ENCODE peak calls at places on chromosomes 5 and 9, in seven cellular contexts. One of them, this sample, is unnamed.

GRCh38 chr9:8052991-8053390 is 253.4 kb upstream of the DMAC1 start:
- DNase-seq in esophagus squamous epithelium: no peak
- DNase-seq in fibroblast of pulmonary artery: no peak
- DNase-seq in heart left ventricle: no peak
- DNase-seq in tibial artery: no peak
- DNase-seq in fibroblast of lung: no peak
- DNase-seq in foreskin fibroblast: no peak
- DNase-seq in this sample: no peak

GRCh38 chr9:89639367-89639795 is 34.6 kb downstream of the GADD45G start:
- DNase-seq in esophagus squamous epithelium: no peak
- DNase-seq in fibroblast of pulmonary artery: no peak
- DNase-seq in heart left ventricle: peak
- DNase-seq in tibial artery: peak
- DNase-seq in fibroblast of lung: no peak
- DNase-seq in foreskin fibroblast: no peak
- DNase-seq in this sample: peak

GRCh38 chr5:93243481-93243880 is 337.5 kb downstream of the NR2F1-AS1 start:
- DNase-seq in esophagus squamous epithelium: no peak
- DNase-seq in fibroblast of pulmonary artery: no peak
- DNase-seq in heart left ventricle: no peak
- DNase-seq in tibial artery: no peak
- DNase-seq in fibroblast of lung: no peak
- DNase-seq in foreskin fibroblast: no peak
- DNase-seq in this sample: no peak

GRCh38 chr9:93614830-93615468 is 38.6 kb downstream of the PHF2 start:
- DNase-seq in esophagus squamous epithelium: no peak
- DNase-seq in fibroblast of pulmonary artery: no peak
- DNase-seq in heart left ventricle: no peak
- DNase-seq in tibial artery: no peak
- DNase-seq in fibroblast of lung: no peak
- DNase-seq in foreskin fibroblast: no peak
- DNase-seq in this sample: no peak

GRCh38 chr9:97504381-97505216 is 3.1 kb downstream of the TMOD1 start:
- DNase-seq in esophagus squamous epithelium: no peak
- DNase-seq in fibroblast of pulmonary artery: no peak
- DNase-seq in heart left ventricle: no peak
- DNase-seq in tibial artery: no peak
- DNase-seq in fibroblast of lung: peak
- DNase-seq in foreskin fibroblast: no peak
- DNase-seq in this sample: peak

GRCh38 chr9:130299785-130300615 is 34.4 kb downstream of the HMCN2 start:
- DNase-seq in esophagus squamous epithelium: no peak
- DNase-seq in fibroblast of pulmonary artery: no peak
- DNase-seq in heart left ventricle: no peak
- DNase-seq in tibial artery: no peak
- DNase-seq in fibroblast of lung: no peak
- DNase-seq in foreskin fibroblast: peak
- DNase-seq in this sample: no peak

GRCh38 chr5:51187953-51188591 is 195.2 kb upstream of the ISL1 start:
- DNase-seq in esophagus squamous epithelium: no peak
- DNase-seq in fibroblast of pulmonary artery: no peak
- DNase-seq in heart left ventricle: no peak
- DNase-seq in tibial artery: no peak
- DNase-seq in fibroblast of lung: no peak
- DNase-seq in foreskin fibroblast: no peak
- DNase-seq in this sample: no peak

GRCh38 chr9:96056221-96056620 is 180.7 kb downstream of the ERCC6L2 start:
- DNase-seq in esophagus squamous epithelium: no peak
- DNase-seq in fibroblast of pulmonary artery: no peak
- DNase-seq in heart left ventricle: no peak
- DNase-seq in tibial artery: no peak
- DNase-seq in fibroblast of lung: peak
- DNase-seq in foreskin fibroblast: peak
- DNase-seq in this sample: no peak

GRCh38 chr5:159359408-159359807 is 29.1 kb upstream of the IL12B start:
- DNase-seq in esophagus squamous epithelium: no peak
- DNase-seq in fibroblast of pulmonary artery: no peak
- DNase-seq in heart left ventricle: no peak
- DNase-seq in tibial artery: no peak
- DNase-seq in fibroblast of lung: no peak
- DNase-seq in foreskin fibroblast: no peak
- DNase-seq in this sample: no peak

GRCh38 chr5:10301842-10302610 is 5.7 kb downstream of the CMBL start:
- DNase-seq in esophagus squamous epithelium: no peak
- DNase-seq in fibroblast of pulmonary artery: no peak
- DNase-seq in heart left ventricle: peak
- DNase-seq in tibial artery: no peak
- DNase-seq in fibroblast of lung: no peak
- DNase-seq in foreskin fibroblast: no peak
- DNase-seq in this sample: peak

GRCh38 chr9:105681724-105682123 is 12.6 kb upstream of the TMEM38B start:
- DNase-seq in esophagus squamous epithelium: no peak
- DNase-seq in fibroblast of pulmonary artery: peak
- DNase-seq in heart left ventricle: no peak
- DNase-seq in tibial artery: no peak
- DNase-seq in fibroblast of lung: peak
- DNase-seq in foreskin fibroblast: peak
- DNase-seq in this sample: peak

GRCh38 chr5:39638803-39639202 is 214.0 kb upstream of the DAB2 start:
- DNase-seq in esophagus squamous epithelium: no peak
- DNase-seq in fibroblast of pulmonary artery: no peak
- DNase-seq in heart left ventricle: no peak
- DNase-seq in tibial artery: no peak
- DNase-seq in fibroblast of lung: no peak
- DNase-seq in foreskin fibroblast: peak
- DNase-seq in this sample: no peak

GRCh38 chr5:61931236-61931635 is 374.8 kb upstream of the KIF2A start:
- DNase-seq in esophagus squamous epithelium: no peak
- DNase-seq in fibroblast of pulmonary artery: no peak
- DNase-seq in heart left ventricle: no peak
- DNase-seq in tibial artery: no peak
- DNase-seq in fibroblast of lung: no peak
- DNase-seq in foreskin fibroblast: no peak
- DNase-seq in this sample: no peak

GRCh38 chr5:40284863-40285262 is 394.9 kb upstream of the PTGER4 start:
- DNase-seq in esophagus squamous epithelium: no peak
- DNase-seq in fibroblast of pulmonary artery: no peak
- DNase-seq in heart left ventricle: no peak
- DNase-seq in tibial artery: no peak
- DNase-seq in fibroblast of lung: no peak
- DNase-seq in foreskin fibroblast: no peak
- DNase-seq in this sample: no peak

GRCh38 chr9:133357656-133358055 is 1.3 kb downstream of the SURF2 start:
- DNase-seq in esophagus squamous epithelium: no peak
- DNase-seq in fibroblast of pulmonary artery: no peak
- DNase-seq in heart left ventricle: no peak
- DNase-seq in tibial artery: no peak
- DNase-seq in fibroblast of lung: no peak
- DNase-seq in foreskin fibroblast: no peak
- DNase-seq in this sample: no peak

GRCh38 chr9:106675780-106676179 is 187.2 kb upstream of the ZNF462 start:
- DNase-seq in esophagus squamous epithelium: no peak
- DNase-seq in fibroblast of pulmonary artery: no peak
- DNase-seq in heart left ventricle: peak
- DNase-seq in tibial artery: no peak
- DNase-seq in fibroblast of lung: no peak
- DNase-seq in foreskin fibroblast: no peak
- DNase-seq in this sample: no peak

GRCh38 chr5:139146809-139147742 is 51.1 kb downstream of the SIL1 start:
- DNase-seq in esophagus squamous epithelium: no peak
- DNase-seq in fibroblast of pulmonary artery: no peak
- DNase-seq in heart left ventricle: no peak
- DNase-seq in tibial artery: no peak
- DNase-seq in fibroblast of lung: no peak
- DNase-seq in foreskin fibroblast: no peak
- DNase-seq in this sample: no peak

GRCh38 chr5:3509290-3509689 is 86.3 kb upstream of the IRX1 start:
- DNase-seq in esophagus squamous epithelium: no peak
- DNase-seq in fibroblast of pulmonary artery: no peak
- DNase-seq in heart left ventricle: no peak
- DNase-seq in tibial artery: no peak
- DNase-seq in fibroblast of lung: no peak
- DNase-seq in foreskin fibroblast: no peak
- DNase-seq in this sample: no peak
- TF ChIP-seq CTCF in esophagus squamous epithelium: no peak
- TF ChIP-seq CTCF in fibroblast of pulmonary artery: no peak
- TF ChIP-seq CTCF in heart left ventricle: no peak
- TF ChIP-seq CTCF in tibial artery: no peak
- TF ChIP-seq CTCF in fibroblast of lung: no peak
- TF ChIP-seq CTCF in foreskin fibroblast: no peak
- TF ChIP-seq CTCF in this sample: no peak

GRCh38 chr5:169003721-169004481 is 297.0 kb downstream of the SLIT3 start:
- DNase-seq in esophagus squamous epithelium: no peak
- DNase-seq in fibroblast of pulmonary artery: no peak
- DNase-seq in heart left ventricle: no peak
- DNase-seq in tibial artery: no peak
- DNase-seq in fibroblast of lung: no peak
- DNase-seq in foreskin fibroblast: no peak
- DNase-seq in this sample: no peak
- TF ChIP-seq CTCF in esophagus squamous epithelium: no peak
- TF ChIP-seq CTCF in fibroblast of pulmonary artery: peak
- TF ChIP-seq CTCF in heart left ventricle: no peak
- TF ChIP-seq CTCF in tibial artery: peak
- TF ChIP-seq CTCF in fibroblast of lung: no peak
- TF ChIP-seq CTCF in foreskin fibroblast: peak
- TF ChIP-seq CTCF in this sample: peak

DNA sequence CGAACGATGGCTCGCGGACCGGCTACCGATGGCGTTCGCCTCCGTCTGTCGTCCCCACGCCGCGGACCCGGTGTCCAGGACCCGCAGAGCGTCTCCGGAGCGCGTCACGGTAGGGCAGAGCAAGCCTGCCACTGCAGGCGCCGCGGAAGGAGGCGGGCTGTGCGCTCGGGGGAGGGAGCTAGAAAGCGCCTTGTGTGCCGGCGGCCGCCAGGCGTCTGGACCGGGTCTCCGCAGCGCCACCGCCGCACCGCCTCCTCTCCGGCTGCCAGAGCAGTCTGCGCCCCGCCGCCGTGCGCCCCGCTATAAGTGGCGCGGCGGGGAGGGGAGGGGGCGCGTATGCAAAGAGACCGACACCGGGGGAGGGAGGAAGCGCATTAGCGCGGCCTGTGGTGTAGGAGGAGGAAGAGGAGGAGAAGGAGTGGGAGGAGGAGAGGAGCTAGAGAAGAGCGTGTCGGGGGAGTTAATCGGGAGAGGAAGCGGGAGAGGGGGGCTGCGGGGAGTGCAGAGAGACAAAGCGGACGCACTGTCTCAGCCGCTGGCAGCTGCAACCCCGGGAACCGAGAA is at the start of gene ENC1:
- DNase-seq in esophagus squamous epithelium: peak
- DNase-seq in fibroblast of pulmonary artery: peak
- DNase-seq in heart left ventricle: peak
- DNase-seq in tibial artery: peak
- DNase-seq in fibroblast of lung: peak
- DNase-seq in foreskin fibroblast: peak
- DNase-seq in this sample: peak
- TF ChIP-seq CTCF in esophagus squamous epithelium: no peak
- TF ChIP-seq CTCF in fibroblast of pulmonary artery: peak
- TF ChIP-seq CTCF in heart left ventricle: peak
- TF ChIP-seq CTCF in tibial artery: peak
- TF ChIP-seq CTCF in fibroblast of lung: peak
- TF ChIP-seq CTCF in foreskin fibroblast: peak
- TF ChIP-seq CTCF in this sample: peak

DNA sequence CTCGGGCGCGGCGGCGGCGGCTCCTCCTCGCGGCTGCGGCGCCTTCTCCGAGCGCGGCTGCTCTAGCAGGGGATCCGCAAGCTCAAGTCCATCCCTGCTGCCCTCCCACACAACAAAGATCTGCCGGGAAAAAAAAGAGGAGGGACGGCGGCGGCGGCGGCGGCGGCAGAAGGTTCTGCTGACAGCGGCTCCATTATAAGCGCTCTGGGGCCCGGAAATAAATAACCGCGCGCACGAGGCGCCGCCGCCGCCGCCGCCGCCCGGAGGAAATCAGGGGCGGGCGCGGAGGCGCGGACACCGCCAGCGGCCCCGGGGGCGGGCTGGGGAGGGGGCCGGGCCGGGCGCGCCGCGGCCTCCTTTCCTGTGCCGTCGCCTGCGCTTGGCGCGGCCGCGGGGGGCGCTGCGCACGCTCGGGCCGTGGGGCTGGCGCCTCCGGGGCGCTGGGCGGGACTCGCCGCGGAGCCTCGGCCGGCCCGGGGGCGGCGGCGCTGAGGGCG is at the start of gene ANKH:
- DNase-seq in esophagus squamous epithelium: peak
- DNase-seq in fibroblast of pulmonary artery: peak
- DNase-seq in heart left ventricle: peak
- DNase-seq in tibial artery: peak
- DNase-seq in fibroblast of lung: peak
- DNase-seq in foreskin fibroblast: peak
- DNase-seq in this sample: peak
- TF ChIP-seq CTCF in esophagus squamous epithelium: no peak
- TF ChIP-seq CTCF in fibroblast of pulmonary artery: no peak
- TF ChIP-seq CTCF in heart left ventricle: no peak
- TF ChIP-seq CTCF in tibial artery: no peak
- TF ChIP-seq CTCF in fibroblast of lung: peak
- TF ChIP-seq CTCF in foreskin fibroblast: no peak
- TF ChIP-seq CTCF in this sample: peak

GRCh38 chr5:180352116-180352975 is 790 bp downstream of the GFPT2 start:
- DNase-seq in esophagus squamous epithelium: no peak
- DNase-seq in fibroblast of pulmonary artery: no peak
- DNase-seq in heart left ventricle: no peak
- DNase-seq in tibial artery: peak
- DNase-seq in fibroblast of lung: peak
- DNase-seq in foreskin fibroblast: peak
- DNase-seq in this sample: no peak
- TF ChIP-seq CTCF in esophagus squamous epithelium: no peak
- TF ChIP-seq CTCF in fibroblast of pulmonary artery: no peak
- TF ChIP-seq CTCF in heart left ventricle: no peak
- TF ChIP-seq CTCF in tibial artery: no peak
- TF ChIP-seq CTCF in fibroblast of lung: no peak
- TF ChIP-seq CTCF in foreskin fibroblast: no peak
- TF ChIP-seq CTCF in this sample: no peak

GRCh38 chr5:116572375-116573278 is 2.0 kb downstream of the SEMA6A start:
- DNase-seq in esophagus squamous epithelium: no peak
- DNase-seq in fibroblast of pulmonary artery: peak
- DNase-seq in heart left ventricle: peak
- DNase-seq in tibial artery: peak
- DNase-seq in fibroblast of lung: peak
- DNase-seq in foreskin fibroblast: no peak
- DNase-seq in this sample: peak
- TF ChIP-seq CTCF in esophagus squamous epithelium: no peak
- TF ChIP-seq CTCF in fibroblast of pulmonary artery: no peak
- TF ChIP-seq CTCF in heart left ventricle: no peak
- TF ChIP-seq CTCF in tibial artery: no peak
- TF ChIP-seq CTCF in fibroblast of lung: no peak
- TF ChIP-seq CTCF in foreskin fibroblast: no peak
- TF ChIP-seq CTCF in this sample: no peak

GRCh38 chr9:134500931-134501265 is 140.7 kb upstream of the COL5A1 start:
- DNase-seq in esophagus squamous epithelium: no peak
- DNase-seq in fibroblast of pulmonary artery: no peak
- DNase-seq in heart left ventricle: no peak
- DNase-seq in tibial artery: no peak
- DNase-seq in fibroblast of lung: no peak
- DNase-seq in foreskin fibroblast: no peak
- DNase-seq in this sample: no peak
- TF ChIP-seq CTCF in esophagus squamous epithelium: no peak
- TF ChIP-seq CTCF in fibroblast of pulmonary artery: no peak
- TF ChIP-seq CTCF in heart left ventricle: no peak
- TF ChIP-seq CTCF in tibial artery: no peak
- TF ChIP-seq CTCF in fibroblast of lung: no peak
- TF ChIP-seq CTCF in foreskin fibroblast: no peak
- TF ChIP-seq CTCF in this sample: no peak

This sample was measured in astrocyte of the spinal cord.